ENCODE peak calls at places on chromosomes 1 and 21, in nine cellular contexts. One of them, this sample, is unnamed.

GRCh38 chr21:38780879-38781278 is 24.9 kb upstream of the ETS2 start:
- DNase-seq in PC-3: no peak
- DNase-seq in fibroblast of lung: no peak
- DNase-seq in K562: no peak
- DNase-seq in HepG2: no peak
- DNase-seq in A549: no peak
- DNase-seq in PC-9: no peak
- DNase-seq in GM23338: no peak
- DNase-seq in mammary epithelial cell: no peak
- DNase-seq in this sample: no peak

GRCh38 chr1:156581661-156582387 is 2.3 kb downstream of the TTC24 start:
- DNase-seq in GM23338: no peak
- DNase-seq in K562: no peak
- DNase-seq in HepG2: no peak
- DNase-seq in A549: no peak
- DNase-seq in mammary epithelial cell: no peak
- DNase-seq in PC-9: no peak
- DNase-seq in fibroblast of lung: no peak
- DNase-seq in PC-3: no peak
- DNase-seq in this sample: no peak

GRCh38 chr1:63721531-63722189 is 52.2 kb upstream of the ROR1 start:
- DNase-seq in fibroblast of lung: peak
- DNase-seq in PC-3: peak
- DNase-seq in mammary epithelial cell: peak
- DNase-seq in A549: no peak
- DNase-seq in GM23338: peak
- DNase-seq in PC-9: no peak
- DNase-seq in K562: no peak
- DNase-seq in HepG2: no peak
- DNase-seq in this sample: no peak

GRCh38 chr1:213179784-213180183 is 128.7 kb downstream of the RPS6KC1 start:
- DNase-seq in mammary epithelial cell: no peak
- DNase-seq in K562: no peak
- DNase-seq in fibroblast of lung: no peak
- DNase-seq in GM23338: no peak
- DNase-seq in A549: no peak
- DNase-seq in PC-3: peak
- DNase-seq in PC-9: no peak
- DNase-seq in HepG2: no peak
- DNase-seq in this sample: no peak

GRCh38 chr1:22502167-22502566 is 50.5 kb downstream of the ZBTB40 start:
- DNase-seq in PC-9: no peak
- DNase-seq in HepG2: no peak
- DNase-seq in fibroblast of lung: no peak
- DNase-seq in A549: no peak
- DNase-seq in PC-3: no peak
- DNase-seq in K562: no peak
- DNase-seq in mammary epithelial cell: no peak
- DNase-seq in GM23338: no peak
- DNase-seq in this sample: no peak

GRCh38 chr21:42060166-42060565 is 11.0 kb upstream of the UMODL1 start:
- DNase-seq in A549: no peak
- DNase-seq in K562: no peak
- DNase-seq in HepG2: no peak
- DNase-seq in mammary epithelial cell: no peak
- DNase-seq in PC-3: no peak
- DNase-seq in GM23338: no peak
- DNase-seq in PC-9: no peak
- DNase-seq in fibroblast of lung: no peak
- DNase-seq in this sample: no peak

GRCh38 chr1:62038594-62039284 is 155.9 kb upstream of the L1TD1 start:
- DNase-seq in fibroblast of lung: no peak
- DNase-seq in K562: peak
- DNase-seq in GM23338: no peak
- DNase-seq in mammary epithelial cell: no peak
- DNase-seq in PC-3: peak
- DNase-seq in A549: peak
- DNase-seq in HepG2: peak
- DNase-seq in PC-9: no peak
- DNase-seq in this sample: no peak

GRCh38 chr1:184753608-184754478 is 815 bp downstream of the EDEM3 start:
- DNase-seq in mammary epithelial cell: peak
- DNase-seq in GM23338: peak
- DNase-seq in PC-9: peak
- DNase-seq in HepG2: peak
- DNase-seq in A549: peak
- DNase-seq in fibroblast of lung: peak
- DNase-seq in PC-3: peak
- DNase-seq in K562: peak
- DNase-seq in this sample: peak

GRCh38 chr1:21271550-21271949 is 18.7 kb downstream of the ECE1 start:
- DNase-seq in fibroblast of lung: no peak
- DNase-seq in GM23338: no peak
- DNase-seq in mammary epithelial cell: no peak
- DNase-seq in PC-3: no peak
- DNase-seq in PC-9: no peak
- DNase-seq in HepG2: peak
- DNase-seq in A549: no peak
- DNase-seq in K562: no peak
- DNase-seq in this sample: no peak

GRCh38 chr1:29122662-29122986 is 1.1 kb downstream of the TMEM200B start:
- DNase-seq in HepG2: no peak
- DNase-seq in A549: no peak
- DNase-seq in mammary epithelial cell: peak
- DNase-seq in GM23338: peak
- DNase-seq in K562: no peak
- DNase-seq in fibroblast of lung: peak
- DNase-seq in PC-3: peak
- DNase-seq in PC-9: peak
- DNase-seq in this sample: peak

GRCh38 chr1:8206397-8206796 is 111.5 kb upstream of the SLC45A1 start:
- DNase-seq in A549: no peak
- DNase-seq in HepG2: no peak
- DNase-seq in fibroblast of lung: no peak
- DNase-seq in K562: no peak
- DNase-seq in PC-3: no peak
- DNase-seq in GM23338: no peak
- DNase-seq in PC-9: no peak
- DNase-seq in mammary epithelial cell: no peak
- DNase-seq in this sample: peak

DNA sequence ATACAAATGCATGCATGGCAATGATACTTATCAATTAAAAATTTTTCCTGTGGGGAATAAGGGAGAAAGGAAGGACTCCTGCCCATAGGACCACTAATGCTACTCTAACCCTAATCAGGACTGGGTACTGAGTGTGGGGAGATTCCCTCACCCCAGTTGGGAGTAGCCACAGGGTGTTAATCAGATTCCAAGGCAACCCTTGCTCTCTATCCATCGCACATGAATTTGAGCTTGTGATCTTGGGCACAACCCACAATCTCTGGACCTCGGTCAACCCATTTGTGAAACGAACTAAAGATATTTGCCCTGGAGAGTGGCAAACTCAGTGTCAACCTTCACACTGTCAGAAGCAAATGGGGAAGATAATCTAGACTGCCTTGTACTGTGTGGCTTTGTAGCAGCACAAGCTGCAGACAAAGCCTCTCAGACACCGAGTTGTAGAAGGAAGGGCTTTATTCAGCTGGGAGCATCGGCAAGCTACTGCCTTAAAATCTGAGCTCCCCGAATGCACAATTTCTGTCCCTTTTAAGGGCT is 69.5 kb downstream of the SERINC2 start:
- DNase-seq in A549: no peak
- DNase-seq in PC-9: no peak
- DNase-seq in HepG2: no peak
- DNase-seq in fibroblast of lung: no peak
- DNase-seq in mammary epithelial cell: no peak
- DNase-seq in K562: no peak
- DNase-seq in PC-3: no peak
- DNase-seq in GM23338: no peak
- DNase-seq in this sample: no peak
- H3K4me2 ChIP-seq in A549: peak
- H3K4me2 ChIP-seq in PC-9: no peak
- H3K4me2 ChIP-seq in HepG2: peak
- H3K4me2 ChIP-seq in fibroblast of lung: peak
- H3K4me2 ChIP-seq in mammary epithelial cell: peak
- H3K4me2 ChIP-seq in K562: no peak
- H3K4me2 ChIP-seq in PC-3: no peak
- H3K4me2 ChIP-seq in GM23338: no peak
- H3K4me2 ChIP-seq in this sample: no peak

DNA sequence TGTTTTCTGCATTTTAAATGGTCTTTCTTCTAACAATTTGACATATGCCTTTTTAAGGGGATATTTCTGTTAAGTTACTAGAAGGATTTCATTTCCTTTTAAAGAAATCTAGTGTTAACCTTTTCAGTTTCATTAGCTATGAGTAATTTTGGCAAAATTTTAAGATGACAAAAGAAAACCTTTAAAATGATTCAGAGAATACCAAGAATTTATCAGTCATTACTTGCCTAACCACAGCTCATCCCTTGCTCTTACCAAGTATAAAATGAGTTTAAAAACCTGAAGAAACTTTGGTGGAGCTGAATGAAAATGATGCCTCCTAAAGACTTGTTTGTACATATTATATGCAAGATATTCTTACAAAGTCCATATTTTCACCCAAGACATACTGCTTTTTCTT is 101.7 kb downstream of the NEK7 start:
- DNase-seq in PC-9: no peak
- DNase-seq in GM23338: no peak
- DNase-seq in PC-3: peak
- DNase-seq in A549: no peak
- DNase-seq in mammary epithelial cell: peak
- DNase-seq in HepG2: no peak
- DNase-seq in fibroblast of lung: peak
- DNase-seq in K562: no peak
- DNase-seq in this sample: no peak
- H3K4me2 ChIP-seq in PC-9: no peak
- H3K4me2 ChIP-seq in GM23338: no peak
- H3K4me2 ChIP-seq in PC-3: peak
- H3K4me2 ChIP-seq in A549: peak
- H3K4me2 ChIP-seq in mammary epithelial cell: peak
- H3K4me2 ChIP-seq in HepG2: no peak
- H3K4me2 ChIP-seq in fibroblast of lung: peak
- H3K4me2 ChIP-seq in K562: no peak
- H3K4me2 ChIP-seq in this sample: no peak

GRCh38 chr1:203592156-203592555 is 34.5 kb upstream of the ATP2B4 start:
- DNase-seq in GM23338: peak
- DNase-seq in fibroblast of lung: peak
- DNase-seq in mammary epithelial cell: no peak
- DNase-seq in PC-9: no peak
- DNase-seq in A549: no peak
- DNase-seq in HepG2: peak
- DNase-seq in PC-3: no peak
- DNase-seq in K562: no peak
- DNase-seq in this sample: peak

GRCh38 chr1:203591626-203592025 is 35.0 kb upstream of the ATP2B4 start:
- DNase-seq in mammary epithelial cell: no peak
- DNase-seq in K562: no peak
- DNase-seq in PC-3: no peak
- DNase-seq in PC-9: no peak
- DNase-seq in HepG2: no peak
- DNase-seq in fibroblast of lung: no peak
- DNase-seq in A549: no peak
- DNase-seq in GM23338: no peak
- DNase-seq in this sample: no peak

GRCh38 chr1:203593143-203593542 is 33.5 kb upstream of the ATP2B4 start:
- DNase-seq in K562: no peak
- DNase-seq in mammary epithelial cell: no peak
- DNase-seq in fibroblast of lung: no peak
- DNase-seq in A549: no peak
- DNase-seq in PC-3: no peak
- DNase-seq in PC-9: no peak
- DNase-seq in HepG2: no peak
- DNase-seq in GM23338: no peak
- DNase-seq in this sample: no peak

GRCh38 chr1:203593723-203594122 is 32.9 kb upstream of the ATP2B4 start:
- DNase-seq in GM23338: peak
- DNase-seq in HepG2: no peak
- DNase-seq in mammary epithelial cell: peak
- DNase-seq in A549: peak
- DNase-seq in fibroblast of lung: no peak
- DNase-seq in K562: peak
- DNase-seq in PC-3: peak
- DNase-seq in PC-9: no peak
- DNase-seq in this sample: no peak

DNA sequence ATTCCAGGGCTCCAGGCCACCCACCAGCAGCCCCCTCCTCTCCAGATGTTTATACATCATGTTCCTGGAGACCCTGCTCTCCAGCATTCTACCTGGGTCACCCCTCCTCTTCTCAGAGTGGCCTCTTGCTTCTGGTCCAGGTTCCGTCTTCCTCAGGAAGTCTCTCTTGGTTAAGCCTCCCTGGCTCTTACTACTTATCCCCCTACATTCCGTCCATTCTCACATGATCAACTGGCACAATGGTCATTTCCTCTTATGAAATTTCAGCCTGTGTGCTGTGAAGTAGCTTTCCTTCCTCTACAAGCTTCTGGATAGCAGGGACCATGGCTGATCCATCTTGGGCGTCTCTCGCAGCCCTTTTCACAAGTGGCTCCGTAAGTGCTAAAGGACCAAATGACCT is 33.9 kb upstream of the ATP2B4 start:
- DNase-seq in PC-9: no peak
- DNase-seq in K562: no peak
- DNase-seq in PC-3: no peak
- DNase-seq in A549: no peak
- DNase-seq in mammary epithelial cell: no peak
- DNase-seq in fibroblast of lung: peak
- DNase-seq in HepG2: no peak
- DNase-seq in GM23338: no peak
- DNase-seq in this sample: no peak
- H3K4me2 ChIP-seq in PC-9: no peak
- H3K4me2 ChIP-seq in K562: no peak
- H3K4me2 ChIP-seq in PC-3: no peak
- H3K4me2 ChIP-seq in A549: no peak
- H3K4me2 ChIP-seq in mammary epithelial cell: no peak
- H3K4me2 ChIP-seq in fibroblast of lung: no peak
- H3K4me2 ChIP-seq in HepG2: no peak
- H3K4me2 ChIP-seq in GM23338: no peak
- H3K4me2 ChIP-seq in this sample: peak

GRCh38 chr21:36388835-36389234 is 3.6 kb downstream of the CHAF1B start:
- DNase-seq in HepG2: no peak
- DNase-seq in PC-9: no peak
- DNase-seq in fibroblast of lung: peak
- DNase-seq in PC-3: no peak
- DNase-seq in GM23338: peak
- DNase-seq in K562: no peak
- DNase-seq in mammary epithelial cell: peak
- DNase-seq in A549: peak
- DNase-seq in this sample: no peak
- H3K4me2 ChIP-seq in HepG2: no peak
- H3K4me2 ChIP-seq in PC-9: no peak
- H3K4me2 ChIP-seq in fibroblast of lung: peak
- H3K4me2 ChIP-seq in PC-3: no peak
- H3K4me2 ChIP-seq in GM23338: peak
- H3K4me2 ChIP-seq in K562: no peak
- H3K4me2 ChIP-seq in mammary epithelial cell: peak
- H3K4me2 ChIP-seq in A549: no peak
- H3K4me2 ChIP-seq in this sample: no peak

This sample was measured in trophoblast cell.